ENCODE peak calls at places on chromosomes 1 and 21, in five cellular contexts. Z is H1, K is HepG2, Q is GM12878, H is K562. D is an unnamed sample.

GRCh38 chr1:78284354-78284753 is 206.4 kb upstream of the PTGFR start:
- DNase-seq in H (no peak), K (no peak), Z (no peak), Q (no peak), D (no peak)

GRCh38 chr1:7505871-7506676 is 265.0 kb upstream of the VAMP3 start:
- DNase-seq in Q (no peak), H (no peak), Z (no peak), K (no peak), D (no peak)

GRCh38 chr1:224160171-224160682 is 22.8 kb upstream of the DEGS1 start:
- DNase-seq in Z (no peak), H (peak), K (no peak), Q (no peak), D (no peak)

GRCh38 chr21:36891692-36892091 is 74.8 kb downstream of the HLCS start:
- DNase-seq in K (no peak), Q (no peak), H (peak), Z (no peak), D (no peak)

GRCh38 chr1:241406421-241406820 is 49.4 kb upstream of the RGS7 start:
- DNase-seq in H (no peak), Z (no peak), Q (no peak), K (no peak), D (no peak)

GRCh38 chr1:93732514-93732913 is 50.9 kb upstream of the BCAR3 start:
- DNase-seq in Q (no peak), Z (no peak), K (no peak), H (no peak), D (no peak)

GRCh38 chr1:117367769-117368059 is 465 bp downstream of the MAN1A2 start:
- DNase-seq in Z (no peak), K (no peak), H (peak), Q (no peak), D (no peak)

GRCh38 chr21:44464351-44464750 is 9.0 kb downstream of the LRRC3 start:
- DNase-seq in H (no peak), Q (no peak), K (no peak), Z (no peak), D (no peak)

GRCh38 chr1:116377564-116378529 is 4.8 kb downstream of the ATP1A1 start:
- DNase-seq in Z (no peak), H (peak), K (peak), Q (peak), D (peak)

DNA sequence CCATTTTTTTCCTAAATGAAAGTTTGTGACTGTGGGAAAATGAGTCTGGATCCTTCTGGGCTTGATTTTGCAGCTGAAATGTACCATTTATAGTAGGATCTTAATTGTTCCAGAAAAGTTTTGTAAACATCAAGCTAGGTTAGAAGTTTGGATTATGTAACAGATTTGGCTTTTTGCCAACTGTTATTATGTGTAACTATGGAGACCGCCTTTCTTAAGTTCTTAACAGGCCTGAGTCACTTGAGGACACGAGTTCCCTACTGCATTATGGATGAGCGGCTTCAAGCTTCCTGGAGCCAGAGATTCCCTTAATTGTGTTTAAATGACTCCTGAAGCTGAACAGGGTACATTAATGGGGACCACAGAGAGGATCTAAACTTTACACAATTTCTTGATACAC is 22.2 kb downstream of the SLC25A33 start:
- DNase-seq in H (peak), Z (no peak), K (no peak), Q (no peak), D (no peak)
- TF ChIP-seq HDAC2 in H (no peak), Z (no peak), K (no peak), Q (no peak), D (no peak)

GRCh38 chr1:200343874-200344273 is 66.0 kb downstream of the ZNF281 start:
- DNase-seq in Q (no peak), Z (no peak), H (no peak), K (no peak), D (no peak)
- TF ChIP-seq HDAC2 in Q (no peak), Z (no peak), H (no peak), K (no peak), D (no peak)

DNA sequence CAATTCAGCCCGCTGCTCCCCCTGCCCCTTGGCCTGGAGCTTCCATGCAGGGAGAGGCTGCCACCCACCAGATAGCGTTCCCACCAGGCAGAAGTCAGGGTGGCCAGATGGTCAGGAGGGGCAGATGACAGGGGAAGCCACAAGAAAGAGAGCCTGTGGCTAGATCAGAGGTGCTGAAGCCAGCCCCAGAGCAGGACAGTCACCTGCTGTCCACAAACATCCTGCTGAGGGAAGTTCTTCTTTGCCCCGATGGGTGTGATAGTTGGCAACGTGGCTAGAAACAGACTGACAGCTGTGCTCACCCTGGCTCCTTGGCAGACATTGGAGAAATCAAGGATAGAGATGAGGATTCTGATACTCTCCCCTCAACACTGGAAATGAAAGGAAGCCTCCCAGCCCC is 27.2 kb upstream of the SRP9 start:
- DNase-seq in Z (no peak), H (no peak), Q (no peak), K (no peak), D (no peak)
- TF ChIP-seq HDAC2 in Z (no peak), H (no peak), Q (no peak), K (no peak), D (no peak)

GRCh38 chr1:27752372-27752771 is 20.6 kb upstream of the STX12 start:
- DNase-seq in H (no peak), Z (no peak), Q (no peak), K (no peak), D (no peak)
- TF ChIP-seq HDAC2 in H (no peak), Z (no peak), Q (no peak), K (no peak), D (no peak)

D was measured in A549.